ENCODE peak calls at places on chromosomes 6 and 20, in eight cellular contexts. L, C, J, K, Q, F, O and A are unnamed samples. For H3K36me3, the result is how much of the 10 kb centered on the place peaks cover.

GRCh38 chr6:161804804-161805203 is 530.9 kb upstream of the AGPAT4 start:
- DNase-seq in J (no peak), K (no peak), Q (no peak), C (no peak), O (no peak), L (no peak), F (no peak), A (no peak)

GRCh38 chr20:25117961-25118360 is 36.0 kb upstream of the VSX1 start:
- DNase-seq in F (no peak), J (no peak), C (no peak), Q (no peak), L (no peak), K (no peak), O (no peak), A (no peak)

GRCh38 chr20:31861346-31862156 is 8.8 kb downstream of the DUSP15 start:
- DNase-seq in K (peak), O (peak), C (peak), Q (peak), F (peak), L (peak), J (no peak), A (no peak)

GRCh38 chr6:77740380-77740779 is 87.5 kb downstream of the MEI4 start:
- DNase-seq in Q (no peak), C (no peak), J (no peak), F (no peak), K (peak), L (peak), O (no peak), A (no peak)

GRCh38 chr6:81166770-81167169 is 585.7 kb downstream of the TENT5A start:
- DNase-seq in Q (no peak), L (no peak), F (no peak), C (no peak), J (no peak), K (no peak), O (no peak), A (peak)

GRCh38 chr6:17395112-17395511 is 1.7 kb downstream of the CAP2 start:
- DNase-seq in C (no peak), F (no peak), Q (no peak), L (no peak), O (no peak), J (no peak), K (no peak), A (no peak)

GRCh38 chr6:16769131-16769985 is 8.1 kb upstream of the ATXN1 start:
- DNase-seq in O (peak), L (peak), J (no peak), Q (peak), K (peak), F (peak), C (peak), A (peak)

GRCh38 chr6:159121387-159121955 is 47.7 kb upstream of the FNDC1 start:
- DNase-seq in Q (no peak), L (no peak), F (no peak), O (no peak), C (peak), K (no peak), J (no peak), A (no peak)

GRCh38 chr20:41276317-41276751 is 41.2 kb downstream of the ZHX3 start:
- DNase-seq in F (no peak), O (no peak), L (no peak), C (no peak), Q (no peak), K (no peak), J (no peak), A (no peak)

GRCh38 chr6:84719152-84719551 is 45.2 kb downstream of the TBX18 start:
- DNase-seq in C (no peak), J (no peak), L (no peak), K (no peak), F (no peak), Q (no peak), O (no peak), A (no peak)

GRCh38 chr20:19793716-19794115 is 35.7 kb downstream of the RIN2 start:
- DNase-seq in J (no peak), C (no peak), Q (no peak), O (no peak), L (no peak), K (no peak), F (no peak), A (no peak)

GRCh38 chr20:51366155-51366886 is 176.2 kb downstream of the NFATC2 start:
- DNase-seq in L (peak), O (peak), Q (no peak), K (no peak), J (peak), F (peak), C (peak), A (peak)

GRCh38 chr6:140401666-140402255 is 1027.3 kb upstream of the CITED2 start:
- DNase-seq in C (no peak), L (peak), J (no peak), F (no peak), K (no peak), Q (no peak), O (no peak), A (no peak)

GRCh38 chr6:112372213-112372806 is 25.2 kb downstream of the RFPL4B start:
- DNase-seq in J (no peak), F (no peak), O (no peak), C (no peak), L (no peak), K (no peak), Q (no peak), A (no peak)

DNA sequence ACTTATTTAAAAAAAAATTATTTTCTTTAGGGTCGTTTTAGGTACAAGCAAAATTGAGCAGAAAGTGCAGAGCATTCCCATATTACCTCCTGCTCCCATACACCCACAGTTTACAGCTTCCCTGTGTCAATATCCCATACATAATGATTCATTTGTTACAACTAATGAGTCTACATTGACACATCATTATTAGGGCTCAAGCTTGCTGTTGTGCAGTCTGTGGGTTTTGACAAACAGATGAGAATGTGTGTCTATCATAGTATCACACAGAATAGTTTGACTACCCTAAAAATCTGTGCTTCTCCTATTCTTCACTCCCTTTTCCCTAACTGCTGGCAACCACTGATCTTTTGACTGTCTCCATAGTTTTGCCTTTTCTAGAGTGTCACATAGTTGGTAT is 9.4 kb downstream of the PSMF1 start:
- DNase-seq in F (no peak), L (no peak), O (no peak), C (no peak), J (no peak), K (no peak), Q (no peak), A (no peak)
- H3K36me3 ChIP-seq in F (under half), L (under half), O (half or more), C (under half), J (under half), K (under half), Q (under half), A (half or more)

GRCh38 chr6:30954631-30955366 is 14.0 kb downstream of the MUCL3 start:
- DNase-seq in K (no peak), L (no peak), J (no peak), F (no peak), O (no peak), C (peak), Q (no peak), A (no peak)
- H3K4me3 ChIP-seq in K (peak), L (no peak), J (peak), F (peak), O (peak), C (peak), Q (no peak), A (peak)

DNA sequence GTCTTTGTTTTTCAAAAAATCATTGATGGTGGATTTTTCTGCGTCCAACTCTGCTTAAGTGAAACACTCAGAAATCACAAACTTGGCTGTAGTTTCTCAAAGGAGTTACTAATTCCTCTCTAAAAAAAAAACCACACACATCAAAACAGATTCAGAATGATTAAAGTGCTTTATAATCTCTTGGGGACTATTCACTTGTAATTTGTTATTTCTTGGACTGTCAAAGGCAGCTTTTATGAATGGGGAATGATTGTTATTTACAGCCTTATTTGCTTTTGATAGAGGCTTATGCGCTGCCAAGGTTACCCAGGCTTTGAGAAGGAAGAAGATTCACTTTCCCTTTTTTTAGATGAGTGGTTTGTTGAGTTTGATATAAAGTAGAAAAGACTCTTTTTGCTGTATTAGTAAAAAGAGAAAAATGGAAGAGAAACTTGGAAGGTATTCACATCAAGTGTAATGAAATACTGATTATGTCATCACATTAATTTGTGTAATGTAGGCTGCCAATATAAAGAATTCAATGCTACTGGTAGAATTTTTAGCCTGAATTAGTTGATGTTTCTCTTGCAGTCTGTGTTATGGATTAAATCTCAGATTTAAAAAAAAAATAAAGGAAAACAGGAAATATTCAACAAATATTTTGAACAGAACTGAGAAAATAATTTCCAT is 381.0 kb upstream of the SASH1 start:
- DNase-seq in Q (no peak), K (no peak), F (no peak), C (no peak), L (no peak), J (no peak), O (no peak), A (no peak)
- H3K27ac ChIP-seq in Q (no peak), K (no peak), F (no peak), C (no peak), L (no peak), J (no peak), O (no peak), A (no peak)

GRCh38 chr6:53264915-53265615 is 83.7 kb downstream of the ELOVL5 start:
- DNase-seq in C (no peak), J (no peak), L (no peak), F (no peak), Q (no peak), K (peak), O (no peak), A (no peak)

GRCh38 chr6:53266553-53267090 is 82.1 kb downstream of the ELOVL5 start:
- DNase-seq in C (no peak), L (no peak), K (no peak), Q (no peak), F (no peak), J (no peak), O (no peak), A (no peak)

GRCh38 chr6:53264337-53264736 is 84.4 kb downstream of the ELOVL5 start:
- DNase-seq in K (no peak), C (no peak), O (no peak), F (no peak), L (no peak), J (no peak), Q (no peak), A (no peak)

GRCh38 chr6:53259860-53260580 is 88.7 kb downstream of the ELOVL5 start:
- DNase-seq in F (no peak), L (no peak), K (no peak), C (no peak), J (no peak), O (no peak), Q (peak), A (no peak)

GRCh38 chr6:53263915-53264314 is 84.8 kb downstream of the ELOVL5 start:
- DNase-seq in F (no peak), O (no peak), Q (no peak), L (no peak), J (no peak), C (no peak), K (no peak), A (peak)
- H3K36me3 ChIP-seq in F (under half), O (under half), Q (under half), L (under half), J (under half), C (under half), K (under half), A (under half)